ENCODE peak calls at places on chromosomes 3 and 15, in four cellular contexts. O is progenitor cell of endocrine pancreas, T is A549, M is D341Med. H is an unnamed sample.

GRCh38 chr3:51982838-51983577 is at the start of gene ACY1:
- DNase-seq in O (peak), T (peak), M (peak), H (peak)

GRCh38 chr3:168073842-168074311 is 21.8 kb downstream of the GOLIM4 start:
- DNase-seq in O (no peak), T (no peak), M (no peak), H (no peak)

GRCh38 chr3:134601539-134602439 is 49.0 kb downstream of the KY start:
- DNase-seq in O (peak), T (no peak), M (no peak), H (peak)

GRCh38 chr3:170128259-170128976 is 53.1 kb downstream of the PHC3 start:
- DNase-seq in O (no peak), T (no peak), M (peak), H (peak)

GRCh38 chr3:196144383-196145105 is 62.7 kb upstream of the TFRC start:
- DNase-seq in O (no peak), T (no peak), M (no peak), H (no peak)

GRCh38 chr3:59772416-59773408 is 722.9 kb upstream of the CFAP20DC start:
- DNase-seq in O (no peak), T (no peak), M (no peak), H (peak)

GRCh38 chr3:132488136-132488535 is 70.8 kb downstream of the DNAJC13 start:
- DNase-seq in O (no peak), T (no peak), M (no peak), H (peak)

GRCh38 chr15:34620814-34621213 is 37.4 kb upstream of the GOLGA8B start:
- DNase-seq in O (no peak), T (no peak), M (no peak), H (no peak)

GRCh38 chr15:51499379-51499976 is 123.1 kb downstream of the DMXL2 start:
- DNase-seq in O (no peak), T (peak), M (peak), H (peak)

GRCh38 chr3:155978324-155978723 is 107.9 kb downstream of the GMPS start:
- DNase-seq in O (no peak), T (no peak), M (no peak), H (no peak)

GRCh38 chr15:25072857-25073476 is 118.2 kb downstream of the SNRPN start:
- DNase-seq in O (no peak), T (no peak), M (no peak), H (no peak)

GRCh38 chr3:102238362-102238761 is 196.5 kb upstream of the ZPLD1 start:
- DNase-seq in O (no peak), T (no peak), M (no peak), H (no peak)

H was measured in NCI-H82.